ENCODE peak calls at places on chromosomes 13 and 19, in seven cellular contexts. T is progenitor cell of endocrine pancreas; B is stomach; G is NCI-H1417; A is AG09309; W is AG20443; M is stimulated activated CD4-positive, alpha-beta T cell treated with anti-CD3 and anti-CD28 coated beads, Interleukin-15, amount 100 ng/mL, for 1 hour. V is an unnamed sample.

GRCh38 chr13:33119886-33120543 is 103.8 kb downstream of the KL start:
- DNase-seq in A (no peak), B (no peak), W (no peak), G (no peak), M (no peak), T (no peak), V (peak)

GRCh38 chr19:39362682-39363657 is 20.7 kb downstream of the SAMD4B start:
- DNase-seq in T (no peak), M (no peak), B (no peak), G (no peak), A (peak), W (peak), V (peak)

GRCh38 chr19:33464010-33464732 is 57.4 kb downstream of the PEPD start:
- DNase-seq in W (no peak), T (no peak), A (no peak), M (no peak), B (no peak), G (no peak), V (no peak)

GRCh38 chr13:43878897-43879322 is 630 bp downstream of the CCDC122 start:
- DNase-seq in T (no peak), B (peak), W (peak), A (peak), G (no peak), M (no peak), V (peak)

GRCh38 chr19:48372904-48373303 is 8.7 kb downstream of the SYNGR4 start:
- DNase-seq in B (no peak), G (peak), A (no peak), W (no peak), T (no peak), M (no peak), V (no peak)

GRCh38 chr13:80363890-80364503 is 23.1 kb upstream of the SPRY2 start:
- DNase-seq in M (no peak), G (peak), W (peak), T (no peak), A (no peak), B (no peak), V (peak)

GRCh38 chr19:12664406-12665280 is 1.9 kb downstream of the MAN2B1 start:
- DNase-seq in W (peak), G (no peak), M (no peak), T (no peak), A (no peak), B (no peak), V (no peak)

GRCh38 chr19:49327878-49328544 is 3.0 kb upstream of the SLC6A16 start:
- DNase-seq in M (no peak), G (no peak), W (peak), A (no peak), B (no peak), T (no peak), V (peak)

GRCh38 chr19:310781-311496 is 19.7 kb upstream of the PLPP2 start:
- DNase-seq in M (no peak), G (no peak), W (no peak), T (no peak), B (peak), A (no peak), V (no peak)

GRCh38 chr13:113064534-113065405 is 40.8 kb upstream of the F7 start:
- DNase-seq in T (no peak), A (peak), M (no peak), W (peak), B (no peak), G (no peak), V (peak)

V was measured in IMR-90.